ENCODE peak calls at places on chromosomes 3 and 15, in five cellular contexts. One of them, this sample, is unnamed.

GRCh38 chr15:89364341-89364740 is 29.7 kb upstream of the POLG start:
- DNase-seq in Daoy: no peak
- DNase-seq in substantia nigra: no peak
- DNase-seq in nucleus accumbens: no peak
- DNase-seq in lung: peak; percentile 43
- DNase-seq in this sample: no peak

GRCh38 chr15:80614711-80615360 is 80.3 kb upstream of the ABHD17C start:
- DNase-seq in nucleus accumbens: no peak
- DNase-seq in lung: peak; percentile 9
- DNase-seq in Daoy: no peak
- DNase-seq in substantia nigra: no peak
- DNase-seq in this sample: no peak

GRCh38 chr15:67189326-67190051 is 65.0 kb downstream of the AAGAB start:
- DNase-seq in nucleus accumbens: no peak
- DNase-seq in Daoy: peak; percentile 6
- DNase-seq in substantia nigra: no peak
- DNase-seq in lung: no peak
- DNase-seq in this sample: no peak

GRCh38 chr3:124627501-124627908 is 102.7 kb upstream of the UMPS start:
- DNase-seq in nucleus accumbens: no peak
- DNase-seq in substantia nigra: no peak
- DNase-seq in Daoy: peak; percentile 32
- DNase-seq in lung: no peak
- DNase-seq in this sample: no peak

GRCh38 chr3:126259411-126260391 is 79.3 kb upstream of the ALDH1L1 start:
- DNase-seq in lung: no peak
- DNase-seq in substantia nigra: peak; percentile 47
- DNase-seq in nucleus accumbens: peak; percentile 13
- DNase-seq in Daoy: peak; percentile 41
- DNase-seq in this sample: peak; percentile 49

GRCh38 chr3:120568624-120569023 is 27.5 kb upstream of the NDUFB4 start:
- DNase-seq in Daoy: no peak
- DNase-seq in nucleus accumbens: no peak
- DNase-seq in lung: no peak
- DNase-seq in substantia nigra: no peak
- DNase-seq in this sample: no peak

GRCh38 chr3:133419151-133419550 is 19.3 kb downstream of the BFSP2 start:
- DNase-seq in substantia nigra: no peak
- DNase-seq in nucleus accumbens: no peak
- DNase-seq in lung: no peak
- DNase-seq in Daoy: no peak
- DNase-seq in this sample: no peak

GRCh38 chr3:65761431-65761830 is 277.3 kb downstream of the MAGI1 start:
- DNase-seq in nucleus accumbens: no peak
- DNase-seq in Daoy: no peak
- DNase-seq in substantia nigra: no peak
- DNase-seq in lung: no peak
- DNase-seq in this sample: no peak

GRCh38 chr3:44525060-44525459 is 29.9 kb upstream of the ZKSCAN7 start:
- DNase-seq in Daoy: no peak
- DNase-seq in substantia nigra: no peak
- DNase-seq in lung: no peak
- DNase-seq in nucleus accumbens: no peak
- DNase-seq in this sample: no peak

GRCh38 chr3:134753999-134754742 is 40.9 kb upstream of the EPHB1 start:
- DNase-seq in substantia nigra: no peak
- DNase-seq in nucleus accumbens: no peak
- DNase-seq in lung: peak; percentile 20
- DNase-seq in Daoy: no peak
- DNase-seq in this sample: no peak

GRCh38 chr3:53030864-53031445 is 14.9 kb downstream of the SFMBT1 start:
- DNase-seq in Daoy: no peak
- DNase-seq in substantia nigra: no peak
- DNase-seq in nucleus accumbens: no peak
- DNase-seq in lung: no peak
- DNase-seq in this sample: no peak

GRCh38 chr3:23490459-23490858 is 287.3 kb downstream of the UBE2E2 start:
- DNase-seq in Daoy: peak; percentile 34
- DNase-seq in lung: no peak
- DNase-seq in substantia nigra: no peak
- DNase-seq in nucleus accumbens: no peak
- DNase-seq in this sample: no peak

GRCh38 chr3:120470870-120471269 is 20.1 kb upstream of the FSTL1 start:
- DNase-seq in nucleus accumbens: no peak
- DNase-seq in lung: no peak
- DNase-seq in Daoy: no peak
- DNase-seq in substantia nigra: no peak
- DNase-seq in this sample: no peak

GRCh38 chr15:41822471-41822870 is 5.4 kb upstream of the JMJD7 start:
- DNase-seq in Daoy: no peak
- DNase-seq in substantia nigra: no peak
- DNase-seq in nucleus accumbens: no peak
- DNase-seq in lung: no peak
- DNase-seq in this sample: no peak

GRCh38 chr15:81863157-81863556 is 182.7 kb downstream of the MEX3B start:
- DNase-seq in Daoy: peak; percentile 6
- DNase-seq in substantia nigra: no peak
- DNase-seq in lung: no peak
- DNase-seq in nucleus accumbens: no peak
- DNase-seq in this sample: no peak

GRCh38 chr15:70387086-70387485 is 289.4 kb upstream of the TLE3 start:
- DNase-seq in nucleus accumbens: no peak
- DNase-seq in Daoy: no peak
- DNase-seq in lung: no peak
- DNase-seq in substantia nigra: no peak
- DNase-seq in this sample: no peak

GRCh38 chr15:92797168-92798052 is 102.7 kb upstream of the CHD2 start:
- DNase-seq in Daoy: peak; percentile 50
- DNase-seq in lung: no peak
- DNase-seq in substantia nigra: no peak
- DNase-seq in nucleus accumbens: no peak
- DNase-seq in this sample: no peak

GRCh38 chr3:190122198-190122771 is 1.6 kb upstream of the P3H2 start:
- DNase-seq in Daoy: peak; percentile 29
- DNase-seq in nucleus accumbens: no peak
- DNase-seq in lung: no peak
- DNase-seq in substantia nigra: no peak
- DNase-seq in this sample: no peak

GRCh38 chr15:31489801-31490646 is 163.4 kb downstream of the KLF13 start:
- DNase-seq in lung: peak; percentile 38
- DNase-seq in substantia nigra: no peak
- DNase-seq in Daoy: peak; percentile 43
- DNase-seq in nucleus accumbens: no peak
- DNase-seq in this sample: no peak

GRCh38 chr3:150129181-150129580 is 158.5 kb upstream of the PFN2 start:
- DNase-seq in Daoy: no peak
- DNase-seq in nucleus accumbens: no peak
- DNase-seq in lung: no peak
- DNase-seq in substantia nigra: no peak
- DNase-seq in this sample: no peak

GRCh38 chr3:170585008-170585936 is 603 bp downstream of the SLC7A14 start:
- DNase-seq in Daoy: peak; percentile 21
- DNase-seq in substantia nigra: no peak
- DNase-seq in lung: no peak
- DNase-seq in nucleus accumbens: no peak
- DNase-seq in this sample: no peak

GRCh38 chr3:23659274-23659673 is 146.5 kb upstream of the UBE2E1 start:
- DNase-seq in substantia nigra: no peak
- DNase-seq in lung: no peak
- DNase-seq in nucleus accumbens: no peak
- DNase-seq in Daoy: no peak
- DNase-seq in this sample: no peak

This sample was measured in anterior cingulate cortex.